ENCODE peak calls at places on chromosomes 16 and 17, in seven cellular contexts. S, A, Z, M, X, C and I are unnamed samples.

GRCh38 chr17:8855477-8856204 is 11.8 kb downstream of the PIK3R6 start:
- DNase-seq in S (no peak), A (no peak), Z (no peak), M (no peak), X (no peak), C (no peak), I (no peak)

GRCh38 chr16:53515811-53516210 is 12.8 kb upstream of the AKTIP start:
- DNase-seq in S (no peak), A (no peak), Z (no peak), M (no peak), X (no peak), C (no peak), I (no peak)

GRCh38 chr17:19015428-19015827 is 10.9 kb upstream of the FAM83G start:
- DNase-seq in S (no peak), A (no peak), Z (no peak), M (no peak), X (no peak), C (no peak), I (no peak)

GRCh38 chr17:41521574-41522261 is 3.0 kb upstream of the KRT15 start:
- DNase-seq in S (peak; percentile 76), A (peak; percentile 91), Z (no peak), M (peak; percentile 88), X (no peak), C (peak; percentile 90), I (peak; percentile 89)

GRCh38 chr16:14364386-14365199 is 265.5 kb downstream of the PARN start:
- DNase-seq in S (no peak), A (peak; percentile 89), Z (no peak), M (no peak), X (no peak), C (peak; percentile 65), I (peak; percentile 99)

GRCh38 chr16:29825145-29826044 is 5.1 kb downstream of the MVP start:
- DNase-seq in S (no peak), A (peak; percentile 90), Z (no peak), M (peak; percentile 47), X (no peak), C (peak; percentile 80), I (no peak)

GRCh38 chr17:63426041-63426916 is 19.8 kb downstream of the CYB561 start:
- DNase-seq in S (peak; percentile 32), A (no peak), Z (no peak), M (no peak), X (no peak), C (no peak), I (no peak)

GRCh38 chr17:39598635-39599005 is 9.1 kb downstream of the NEUROD2 start:
- DNase-seq in S (no peak), A (no peak), Z (no peak), M (no peak), X (no peak), C (no peak), I (no peak)

GRCh38 chr17:40443196-40443987 is at the start of gene IGFBP4:
- DNase-seq in S (peak; percentile 89), A (peak; percentile 71), Z (peak; percentile 72), M (peak; percentile 84), X (no peak), C (peak; percentile 85), I (peak; percentile 67)

GRCh38 chr17:37651846-37652245 is 8.6 kb upstream of the DDX52 start:
- DNase-seq in S (no peak), A (no peak), Z (no peak), M (no peak), X (no peak), C (no peak), I (no peak)

GRCh38 chr16:54577566-54578180 is 291.1 kb upstream of the IRX3 start:
- DNase-seq in S (peak; percentile 40), A (no peak), Z (no peak), M (peak; percentile 40), X (no peak), C (no peak), I (no peak)

GRCh38 chr17:835263-835662 is 53.1 kb downstream of the MRM3 start:
- DNase-seq in S (peak; percentile 74), A (peak; percentile 95), Z (no peak), M (peak; percentile 90), X (peak; percentile 23), C (peak; percentile 95), I (no peak)

GRCh38 chr16:578870-579405 is 9.2 kb downstream of the PIGQ start:
- DNase-seq in S (peak; percentile 85), A (peak; percentile 65), Z (peak; percentile 71), M (peak; percentile 89), X (peak; percentile 64), C (peak; percentile 82), I (peak; percentile 80)

GRCh38 chr16:88700636-88701482 is 5.3 kb downstream of the RNF166 start:
- DNase-seq in S (no peak), A (peak; percentile 90), Z (no peak), M (no peak), X (no peak), C (peak; percentile 93), I (peak; percentile 31)

GRCh38 chr16:88698694-88699045 is 7.5 kb downstream of the RNF166 start:
- DNase-seq in S (no peak), A (no peak), Z (no peak), M (no peak), X (no peak), C (no peak), I (no peak)

GRCh38 chr16:88697831-88698693 is 8.1 kb downstream of the RNF166 start:
- DNase-seq in S (peak; percentile 59), A (no peak), Z (no peak), M (no peak), X (no peak), C (no peak), I (no peak)

GRCh38 chr16:88700322-88700635 is 5.9 kb downstream of the RNF166 start:
- DNase-seq in S (no peak), A (no peak), Z (no peak), M (no peak), X (no peak), C (no peak), I (no peak)

DNA sequence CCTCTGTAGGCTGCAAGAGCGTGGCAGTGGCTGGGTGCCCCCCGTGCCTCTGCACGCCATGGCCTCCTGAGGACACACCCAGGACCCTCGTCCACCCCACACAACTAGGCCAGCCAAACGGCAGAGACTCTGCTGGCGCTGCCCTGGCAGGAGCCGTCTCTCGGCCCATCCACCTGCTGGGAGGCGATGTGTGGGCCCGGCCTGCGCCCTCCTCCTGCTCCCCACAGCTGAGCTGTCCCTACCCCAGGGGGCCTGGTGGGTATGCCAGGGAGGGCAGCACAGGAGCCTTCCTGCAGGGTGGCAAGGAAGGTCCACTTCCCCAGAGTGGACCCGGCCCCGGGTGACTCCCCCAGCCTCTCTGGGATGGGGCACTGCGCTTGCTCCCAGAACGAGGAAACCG is 7.0 kb downstream of the RNF166 start:
- DNase-seq in S (no peak), A (no peak), Z (no peak), M (no peak), X (no peak), C (no peak), I (no peak)
- H3K79me1 ChIP-seq in S (peaks cover 4% of the 10 kb centered on the region), A (peaks cover under 1% of the 10 kb centered on the region), Z (peaks cover 23% of the 10 kb centered on the region), M (no peaks in the 10 kb centered on the region), X (peaks cover 7% of the 10 kb centered on the region), C (peaks cover 22% of the 10 kb centered on the region), I (no peaks in the 10 kb centered on the region)

DNA sequence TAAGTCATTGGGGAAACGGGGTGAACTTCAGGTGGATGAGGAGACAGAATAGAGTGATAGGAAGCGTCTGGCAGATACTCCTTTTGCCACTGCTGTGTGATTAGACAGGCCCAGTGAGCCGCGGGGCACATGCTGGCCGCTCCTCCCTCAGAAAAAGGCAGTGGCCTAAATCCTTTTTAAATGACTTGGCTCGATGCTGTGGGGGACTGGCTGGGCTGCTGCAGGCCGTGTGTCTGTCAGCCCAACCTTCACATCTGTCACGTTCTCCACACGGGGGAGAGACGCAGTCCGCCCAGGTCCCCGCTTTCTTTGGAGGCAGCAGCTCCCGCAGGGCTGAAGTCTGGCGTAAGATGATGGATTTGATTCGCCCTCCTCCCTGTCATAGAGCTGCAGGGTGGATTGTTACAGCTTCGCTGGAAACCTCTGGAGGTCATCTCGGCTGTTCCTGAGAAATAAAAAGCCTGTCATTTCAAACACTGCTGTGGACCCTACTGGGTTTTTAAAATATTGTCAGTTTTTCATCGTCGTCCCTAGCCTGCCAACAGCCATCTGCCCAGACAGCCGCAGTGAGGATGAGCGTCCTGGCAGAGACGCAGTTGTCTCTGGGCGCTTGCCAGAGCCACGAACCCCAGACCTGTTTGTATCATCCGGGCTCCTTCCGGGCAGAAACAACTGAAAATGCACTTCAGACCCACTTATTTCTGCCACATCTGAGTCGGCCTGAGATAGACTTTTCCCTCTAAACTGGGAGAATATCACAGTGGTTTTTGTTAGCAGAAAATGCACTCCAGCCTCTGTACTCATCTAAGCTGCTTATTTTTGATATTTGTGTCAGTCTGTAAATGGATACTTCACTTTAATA is 7.0 kb upstream of the TMEM235 start:
- DNase-seq in S (no peak), A (no peak), Z (no peak), M (no peak), X (no peak), C (no peak), I (no peak)
- H2AK5ac ChIP-seq in S (no peak overlapping the region), A (no peak overlapping the region), Z (no peak overlapping the region), M (no peak overlapping the region), X (no peak overlapping the region), C (no peak overlapping the region), I (no peak overlapping the region)

GRCh38 chr16:11141409-11142260 is 114.4 kb downstream of the SOCS1 start:
- DNase-seq in S (no peak), A (no peak), Z (no peak), M (peak; percentile 72), X (no peak), C (no peak), I (no peak)

GRCh38 chr16:11142951-11143740 is 112.9 kb downstream of the SOCS1 start:
- DNase-seq in S (no peak), A (no peak), Z (no peak), M (peak; percentile 29), X (no peak), C (no peak), I (no peak)

GRCh38 chr16:11143741-11144035 is 112.3 kb downstream of the SOCS1 start:
- DNase-seq in S (no peak), A (no peak), Z (no peak), M (no peak), X (no peak), C (no peak), I (no peak)

GRCh38 chr16:11140867-11141266 is 115.1 kb downstream of the SOCS1 start:
- DNase-seq in S (peak; percentile 21), A (no peak), Z (no peak), M (no peak), X (no peak), C (no peak), I (no peak)

GRCh38 chr16:11142261-11142630 is 113.8 kb downstream of the SOCS1 start:
- DNase-seq in S (no peak), A (no peak), Z (no peak), M (no peak), X (no peak), C (no peak), I (no peak)
- H3K27ac ChIP-seq in S (no peak overlapping the region), A (no peak overlapping the region), Z (no peak overlapping the region), M (no peak overlapping the region), X (no peak overlapping the region), C (no peak overlapping the region), I (no peak overlapping the region)

DNA sequence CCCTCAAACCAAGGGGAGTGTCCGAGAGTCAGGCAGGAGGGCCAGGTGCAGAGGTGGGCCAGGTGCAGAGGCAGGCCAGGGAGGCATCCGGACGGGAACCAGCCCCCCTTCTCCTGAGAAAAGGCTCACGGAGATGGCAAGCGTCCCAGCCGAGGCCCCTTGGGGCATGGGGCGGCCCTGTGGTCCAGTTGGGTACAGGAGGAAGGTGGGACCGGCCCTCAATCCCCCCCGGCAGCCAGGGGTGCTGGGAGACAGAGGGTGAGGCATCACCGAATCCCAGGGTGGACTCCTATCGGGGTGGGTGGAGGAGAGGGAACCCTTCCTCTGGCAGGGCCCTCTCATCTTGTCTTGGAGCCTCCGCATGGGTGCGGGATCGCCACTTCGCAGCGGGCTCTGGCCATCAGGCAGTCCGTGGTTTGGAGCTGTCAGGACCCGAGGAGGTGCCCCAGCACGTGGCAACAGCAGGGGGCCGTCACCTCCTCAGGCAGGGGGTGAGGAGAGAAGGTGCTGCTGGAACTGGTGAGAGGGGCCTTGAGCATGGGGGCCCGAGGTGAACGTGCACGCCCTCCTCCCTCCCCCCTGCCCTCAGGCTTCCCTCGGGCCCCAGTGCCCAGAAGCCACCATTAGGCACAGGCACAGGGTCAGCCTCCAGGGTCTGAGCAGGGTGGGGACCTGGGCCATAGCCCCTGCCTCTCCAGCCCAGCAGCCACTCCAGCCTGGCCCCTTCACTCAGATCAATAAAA is 38.7 kb upstream of the SLC38A10 start:
- DNase-seq in S (peak; percentile 33), A (no peak), Z (no peak), M (no peak), X (no peak), C (no peak), I (no peak)
- H3K79me1 ChIP-seq in S (no peaks in the 10 kb centered on the region), A (no peaks in the 10 kb centered on the region), Z (no peaks in the 10 kb centered on the region), M (no peaks in the 10 kb centered on the region), X (no peaks in the 10 kb centered on the region), C (peaks cover 2% of the 10 kb centered on the region), I (peaks cover 20% of the 10 kb centered on the region)